ENCODE peak calls at places on chromosomes 16 and 17, in seven cellular contexts. O is nucleus accumbens; C is DMS153; X is CD4-positive, alpha-beta T cell; F is midbrain; N is AG04449; J is RPMI8226. Z is an unnamed sample.

GRCh38 chr16:12547608-12547922 is 256.1 kb downstream of the CPPED1 start:
- DNase-seq in C (no peak), O (no peak), X (no peak), N (no peak), F (no peak), J (no peak), Z (no peak)

GRCh38 chr17:64679710-64680216 is 17.7 kb upstream of the SMURF2 start:
- DNase-seq in F (no peak), N (peak; percentile 99), X (no peak), C (no peak), J (no peak), O (no peak), Z (peak; percentile 96)

GRCh38 chr17:40110457-40110856 is 10.1 kb upstream of the NR1D1 start:
- DNase-seq in F (no peak), C (no peak), O (no peak), X (no peak), N (no peak), J (no peak), Z (no peak)

GRCh38 chr16:4266372-4266771 is 6.5 kb downstream of the TFAP4 start:
- DNase-seq in O (no peak), N (no peak), F (no peak), X (no peak), C (no peak), J (no peak), Z (no peak)

GRCh38 chr16:70700101-70701020 is 14.5 kb upstream of the MTSS2 start:
- DNase-seq in N (no peak), J (no peak), X (no peak), O (peak; percentile 88), F (peak; percentile 82), C (peak; percentile 74), Z (no peak)

GRCh38 chr17:73191443-73192218 is 1.2 kb upstream of the COG1 start:
- DNase-seq in O (peak; percentile 66), N (no peak), J (peak; percentile 82), F (peak; percentile 78), X (peak; percentile 53), C (peak; percentile 56), Z (peak; percentile 35)

GRCh38 chr17:74525781-74526288 is 5.4 kb downstream of the CD300LB start:
- DNase-seq in X (no peak), C (no peak), F (no peak), N (no peak), O (no peak), J (no peak), Z (no peak)

GRCh38 chr17:48194097-48194550 is 86.6 kb downstream of the SNX11 start:
- DNase-seq in O (no peak), F (no peak), J (no peak), C (peak; percentile 73), X (no peak), N (no peak), Z (peak; percentile 60)

GRCh38 chr17:46154151-46154816 is 38.9 kb downstream of the KANSL1 start:
- DNase-seq in N (no peak), O (no peak), C (no peak), F (no peak), X (no peak), J (no peak), Z (no peak)

GRCh38 chr17:30290077-30290476 is 1.7 kb downstream of the BLMH start:
- DNase-seq in N (no peak), F (no peak), X (no peak), O (no peak), C (no peak), J (no peak), Z (no peak)

GRCh38 chr17:45895304-45895968 is 1.1 kb downstream of the MAPT start:
- DNase-seq in C (no peak), N (no peak), J (peak; percentile 40), F (peak; percentile 47), O (peak; percentile 73), X (no peak), Z (no peak)

GRCh38 chr16:57366544-57367040 is 5.7 kb upstream of the CX3CL1 start:
- DNase-seq in X (no peak), O (no peak), C (no peak), F (no peak), N (no peak), J (no peak), Z (no peak)

GRCh38 chr17:7852262-7852670 is 2.6 kb upstream of the TMEM88 start:
- DNase-seq in N (no peak), X (no peak), O (no peak), C (no peak), F (no peak), J (no peak), Z (no peak)

GRCh38 chr16:85436207-85436606 is 176.9 kb upstream of the GSE1 start:
- DNase-seq in X (no peak), C (no peak), J (no peak), N (no peak), O (no peak), F (no peak), Z (no peak)

GRCh38 chr17:65707780-65708179 is 146.3 kb upstream of the AXIN2 start:
- DNase-seq in N (no peak), O (no peak), J (no peak), C (no peak), X (no peak), F (no peak), Z (no peak)

GRCh38 chr17:73710095-73710592 is 65.9 kb upstream of the SDK2 start:
- DNase-seq in J (peak; percentile 51), F (peak; percentile 40), X (peak; percentile 53), O (peak; percentile 48), C (peak; percentile 48), N (no peak), Z (no peak)

GRCh38 chr17:5422505-5422904 is 2.5 kb downstream of the RPAIN start:
- DNase-seq in N (peak; percentile 45), O (no peak), C (no peak), X (no peak), J (no peak), F (no peak), Z (no peak)

GRCh38 chr17:17682293-17682736 is 1.1 kb downstream of the RAI1 start:
- DNase-seq in F (peak; percentile 44), C (no peak), N (no peak), O (peak; percentile 58), X (peak; percentile 21), J (peak; percentile 81), Z (no peak)